ENCODE peak calls at places on chromosome 15, in nine cellular contexts. Z is amygdala; V is NCI-H1694 treated with DMSO at 0.1 percent for 48 hours; G is activated CD4-positive, CD25-positive, alpha-beta regulatory T cell; T is putamen; F is AML-193; M is fibroblast of pulmonary artery; X is GM13976; H is T-cell. B is an unnamed sample.

GRCh38 chr15:59685737-59686297 is 3.3 kb downstream of the BNIP2 start:
- DNase-seq in Z (no peak), V (no peak), G (no peak), T (no peak), F (no peak), M (peak; percentile 75), X (no peak), H (no peak), B (no peak)

GRCh38 chr15:101554115-101554915 is 64.8 kb upstream of the PCSK6 start:
- DNase-seq in Z (no peak), V (no peak), G (no peak), T (no peak), F (no peak), M (no peak), X (peak; percentile 11), H (no peak), B (no peak)

GRCh38 chr15:70341566-70341965 is 243.8 kb upstream of the TLE3 start:
- DNase-seq in Z (no peak), V (no peak), G (no peak), T (no peak), F (no peak), M (no peak), X (no peak), H (no peak), B (no peak)

GRCh38 chr15:60154764-60155163 is 150.7 kb downstream of the FOXB1 start:
- DNase-seq in Z (no peak), V (no peak), G (no peak), T (no peak), F (no peak), M (no peak), X (no peak), H (no peak), B (no peak)

GRCh38 chr15:65424683-65425082 is 1.9 kb upstream of the IGDCC4 start:
- DNase-seq in Z (no peak), V (no peak), G (no peak), T (no peak), F (no peak), M (no peak), X (no peak), H (no peak), B (no peak)

GRCh38 chr15:65069179-65069578 is 1.4 kb upstream of the RASL12 start:
- DNase-seq in Z (no peak), V (no peak), G (no peak), T (no peak), F (no peak), M (peak; percentile 96), X (no peak), H (no peak), B (no peak)

GRCh38 chr15:88918738-88919137 is 5.6 kb upstream of the MFGE8 start:
- DNase-seq in Z (no peak), V (no peak), G (no peak), T (no peak), F (peak; percentile 79), M (peak; percentile 97), X (peak; percentile 25), H (no peak), B (no peak)

GRCh38 chr15:41465822-41466421 is 27.8 kb upstream of the ITPKA start:
- DNase-seq in Z (no peak), V (peak; percentile 24), G (no peak), T (peak; percentile 9), F (peak; percentile 49), M (peak; percentile 82), X (peak; percentile 56), H (no peak), B (no peak)

GRCh38 chr15:80972276-80972675 is 17.3 kb downstream of the MESD start:
- DNase-seq in Z (no peak), V (no peak), G (no peak), T (no peak), F (no peak), M (no peak), X (no peak), H (no peak), B (no peak)

GRCh38 chr15:70077436-70077835 is 20.3 kb downstream of the TLE3 start:
- DNase-seq in Z (peak; percentile 22), V (no peak), G (no peak), T (no peak), F (no peak), M (no peak), X (no peak), H (no peak), B (no peak)

GRCh38 chr15:72496783-72497182 is 22.7 kb downstream of the ARIH1 start:
- DNase-seq in Z (no peak), V (no peak), G (no peak), T (no peak), F (no peak), M (no peak), X (no peak), H (no peak), B (no peak)

GRCh38 chr15:74897300-74897701 is 7.5 kb downstream of the MPI start:
- DNase-seq in Z (no peak), V (no peak), G (no peak), T (no peak), F (no peak), M (no peak), X (no peak), H (no peak), B (no peak)

GRCh38 chr15:94174399-94174802 is 57.0 kb upstream of the MCTP2 start:
- DNase-seq in Z (no peak), V (peak; percentile 1), G (no peak), T (no peak), F (peak; percentile 99), M (no peak), X (peak; percentile 26), H (no peak), B (peak; percentile 20)

GRCh38 chr15:66580643-66581042 is 14.8 kb upstream of the LCTL start:
- DNase-seq in Z (no peak), V (no peak), G (no peak), T (no peak), F (peak; percentile 1), M (peak; percentile 65), X (no peak), H (no peak), B (no peak)